ENCODE peak calls at places on chromosomes 11 and 22, in five cellular contexts. One of them, this sample, is unnamed.

GRCh38 chr22:49247194-49247924 is 580.3 kb downstream of the BRD1 start:
- DNase-seq in tibial nerve: no peak
- DNase-seq in ovary: no peak
- DNase-seq in ascending aorta: peak; percentile 16
- DNase-seq in DND-41: no peak
- DNase-seq in this sample: no peak

GRCh38 chr11:73396985-73397384 is 20.8 kb downstream of the RELT start:
- DNase-seq in ovary: peak; percentile 26
- DNase-seq in tibial nerve: no peak
- DNase-seq in ascending aorta: no peak
- DNase-seq in DND-41: no peak
- DNase-seq in this sample: peak; percentile 60

GRCh38 chr11:128472128-128473110 is 114.9 kb downstream of the ETS1 start:
- DNase-seq in tibial nerve: no peak
- DNase-seq in ascending aorta: no peak
- DNase-seq in DND-41: no peak
- DNase-seq in ovary: peak; percentile 53
- DNase-seq in this sample: no peak

GRCh38 chr22:47290706-47291430 is 528.4 kb downstream of the TBC1D22A start:
- DNase-seq in tibial nerve: no peak
- DNase-seq in DND-41: no peak
- DNase-seq in ascending aorta: peak; percentile 56
- DNase-seq in ovary: peak; percentile 21
- DNase-seq in this sample: peak; percentile 3

GRCh38 chr22:29396126-29396525 is 7.8 kb upstream of the AP1B1 start:
- DNase-seq in ovary: no peak
- DNase-seq in tibial nerve: no peak
- DNase-seq in DND-41: no peak
- DNase-seq in ascending aorta: peak; percentile 3
- DNase-seq in this sample: no peak

GRCh38 chr11:19432370-19433163 is 191.8 kb upstream of the E2F8 start:
- DNase-seq in tibial nerve: peak; percentile 25
- DNase-seq in ovary: no peak
- DNase-seq in DND-41: no peak
- DNase-seq in ascending aorta: no peak
- DNase-seq in this sample: no peak

GRCh38 chr11:45385844-45386243 is 99.7 kb upstream of the SYT13 start:
- DNase-seq in DND-41: no peak
- DNase-seq in ovary: no peak
- DNase-seq in ascending aorta: no peak
- DNase-seq in tibial nerve: no peak
- DNase-seq in this sample: no peak

GRCh38 chr11:102267602-102268001 is 49.7 kb upstream of the BIRC3 start:
- DNase-seq in ascending aorta: peak; percentile 46
- DNase-seq in ovary: no peak
- DNase-seq in DND-41: no peak
- DNase-seq in tibial nerve: no peak
- DNase-seq in this sample: no peak

GRCh38 chr11:123549901-123550619 is 104.4 kb downstream of the SCN3B start:
- DNase-seq in DND-41: no peak
- DNase-seq in ascending aorta: no peak
- DNase-seq in ovary: no peak
- DNase-seq in tibial nerve: no peak
- DNase-seq in this sample: no peak

GRCh38 chr11:88174627-88175003 is 628 bp downstream of the RAB38 start:
- DNase-seq in DND-41: no peak
- DNase-seq in ascending aorta: peak; percentile 76
- DNase-seq in ovary: peak; percentile 63
- DNase-seq in tibial nerve: peak; percentile 31
- DNase-seq in this sample: peak; percentile 17

GRCh38 chr11:38131535-38131934 is 1533.5 kb upstream of the RAG2 start:
- DNase-seq in ascending aorta: no peak
- DNase-seq in tibial nerve: no peak
- DNase-seq in ovary: no peak
- DNase-seq in DND-41: no peak
- DNase-seq in this sample: no peak

GRCh38 chr11:78833237-78833636 is 258.6 kb upstream of the NARS2 start:
- DNase-seq in ovary: no peak
- DNase-seq in ascending aorta: no peak
- DNase-seq in DND-41: no peak
- DNase-seq in tibial nerve: no peak
- DNase-seq in this sample: no peak

GRCh38 chr11:1448166-1448825 is 38.3 kb downstream of the MOB2 start:
- DNase-seq in ovary: no peak
- DNase-seq in DND-41: no peak
- DNase-seq in ascending aorta: no peak
- DNase-seq in tibial nerve: no peak
- DNase-seq in this sample: no peak

GRCh38 chr11:86743223-86744118 is 56.9 kb upstream of the PRSS23 start:
- DNase-seq in tibial nerve: peak; percentile 42
- DNase-seq in ascending aorta: peak; percentile 92
- DNase-seq in ovary: no peak
- DNase-seq in DND-41: no peak
- DNase-seq in this sample: peak; percentile 44

GRCh38 chr11:3205261-3206127 is 13.1 kb downstream of the MRGPRG start:
- DNase-seq in tibial nerve: no peak
- DNase-seq in DND-41: no peak
- DNase-seq in ovary: no peak
- DNase-seq in ascending aorta: no peak
- DNase-seq in this sample: no peak

GRCh38 chr11:75474240-75474639 is 41.2 kb upstream of the KLHL35 start:
- DNase-seq in tibial nerve: no peak
- DNase-seq in ascending aorta: no peak
- DNase-seq in DND-41: no peak
- DNase-seq in ovary: no peak
- DNase-seq in this sample: no peak

GRCh38 chr11:116563028-116563712 is 209.6 kb downstream of the BUD13 start:
- DNase-seq in DND-41: no peak
- DNase-seq in tibial nerve: no peak
- DNase-seq in ovary: no peak
- DNase-seq in ascending aorta: no peak
- DNase-seq in this sample: peak; percentile 41

GRCh38 chr11:73157141-73158010 is 15.3 kb upstream of the FCHSD2 start:
- DNase-seq in ovary: peak; percentile 66
- DNase-seq in ascending aorta: peak; percentile 92
- DNase-seq in DND-41: no peak
- DNase-seq in tibial nerve: no peak
- DNase-seq in this sample: no peak

GRCh38 chr11:95296165-95296564 is 65.2 kb upstream of the SESN3 start:
- DNase-seq in ovary: no peak
- DNase-seq in ascending aorta: no peak
- DNase-seq in tibial nerve: no peak
- DNase-seq in DND-41: no peak
- DNase-seq in this sample: no peak

GRCh38 chr22:27405672-27406388 is 395.7 kb downstream of the MN1 start:
- DNase-seq in tibial nerve: peak; percentile 44
- DNase-seq in DND-41: peak; percentile 23
- DNase-seq in ovary: peak; percentile 63
- DNase-seq in ascending aorta: peak; percentile 72
- DNase-seq in this sample: peak; percentile 23

GRCh38 chr11:36010010-36010740 is 66.3 kb downstream of the LDLRAD3 start:
- DNase-seq in ascending aorta: no peak
- DNase-seq in ovary: no peak
- DNase-seq in tibial nerve: no peak
- DNase-seq in DND-41: no peak
- DNase-seq in this sample: no peak

GRCh38 chr22:36274547-36274946 is 21.6 kb downstream of the APOL1 start:
- DNase-seq in DND-41: no peak
- DNase-seq in ovary: no peak
- DNase-seq in tibial nerve: no peak
- DNase-seq in ascending aorta: no peak
- DNase-seq in this sample: no peak

GRCh38 chr22:36281726-36282077 is 28.8 kb downstream of the APOL1 start:
- DNase-seq in ascending aorta: no peak
- DNase-seq in tibial nerve: no peak
- DNase-seq in DND-41: no peak
- DNase-seq in ovary: peak; percentile 34
- DNase-seq in this sample: no peak

GRCh38 chr22:36279219-36279666 is 26.3 kb downstream of the APOL1 start:
- DNase-seq in DND-41: no peak
- DNase-seq in tibial nerve: no peak
- DNase-seq in ascending aorta: no peak
- DNase-seq in ovary: no peak
- DNase-seq in this sample: no peak

GRCh38 chr22:36280379-36280778 is 27.4 kb downstream of the APOL1 start:
- DNase-seq in ovary: peak; percentile 34
- DNase-seq in ascending aorta: peak; percentile 69
- DNase-seq in tibial nerve: no peak
- DNase-seq in DND-41: no peak
- DNase-seq in this sample: no peak

DNA sequence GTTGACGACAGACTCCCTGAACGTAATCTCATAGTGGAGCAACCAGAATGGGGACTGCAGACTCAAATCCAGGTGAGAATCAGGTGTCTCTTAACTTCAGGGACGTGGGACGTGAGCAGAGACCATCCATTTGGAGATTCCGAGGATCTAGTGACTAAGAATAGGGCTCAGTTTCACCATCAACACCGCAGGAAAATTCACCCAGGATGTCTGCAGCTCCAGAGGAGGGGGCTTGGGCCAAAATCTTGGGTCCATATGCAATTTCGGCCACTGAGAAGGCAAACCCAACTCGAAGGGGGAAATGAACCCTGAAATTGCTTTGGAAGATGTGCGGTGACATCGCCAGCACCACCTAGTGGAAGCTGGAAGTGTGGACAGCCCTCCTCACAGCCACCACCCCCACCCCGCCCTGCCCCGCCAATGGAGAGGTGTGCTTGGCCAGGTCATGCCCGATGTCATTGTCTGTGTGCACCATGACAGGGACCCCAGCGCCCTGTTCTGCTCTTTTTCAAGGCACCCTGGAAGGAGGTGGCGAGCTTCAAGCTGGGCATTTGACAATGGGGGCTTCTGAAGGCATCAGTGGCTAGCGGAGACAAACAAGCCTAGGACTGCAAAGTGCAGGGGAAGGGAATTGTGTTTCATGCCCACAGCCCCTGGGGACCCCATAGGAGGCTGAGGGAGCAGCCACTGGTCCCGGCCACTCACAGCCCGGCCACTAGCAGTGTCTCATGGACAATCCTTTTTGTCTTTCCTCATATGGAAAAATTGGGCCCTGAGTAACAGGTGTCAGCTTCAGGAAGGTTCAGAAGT is 24.8 kb downstream of the APOL1 start:
- DNase-seq in ovary: peak; percentile 74
- DNase-seq in DND-41: peak; percentile 69
- DNase-seq in tibial nerve: no peak
- DNase-seq in ascending aorta: no peak
- DNase-seq in this sample: peak; percentile 41
- TF ChIP-seq CTCF in ovary: peak; percentile 76
- TF ChIP-seq CTCF in DND-41: peak; percentile 82
- TF ChIP-seq CTCF in tibial nerve: peak; percentile 80
- TF ChIP-seq CTCF in ascending aorta: peak; percentile 79
- TF ChIP-seq CTCF in this sample: peak; percentile 68

DNA sequence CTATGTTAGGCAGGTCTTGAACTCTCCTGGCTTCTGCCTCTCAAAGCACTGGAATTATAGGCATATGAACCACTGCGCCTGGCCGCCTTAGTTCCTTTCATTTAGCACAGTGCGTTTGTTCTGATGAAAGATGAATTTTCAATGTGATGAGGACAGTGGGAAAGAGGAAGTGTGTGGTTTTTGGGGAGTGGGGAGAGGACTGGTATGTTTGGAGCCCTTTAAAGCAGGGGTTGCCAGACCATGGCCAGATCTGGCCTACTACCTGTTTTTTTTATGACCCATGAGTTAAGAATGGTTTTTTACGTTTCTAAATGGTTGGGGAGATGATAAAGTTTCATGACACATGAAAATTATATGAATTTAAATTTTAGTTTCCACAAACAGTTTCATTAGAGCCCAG is 12.5 kb downstream of the ATXN10 start:
- DNase-seq in ovary: no peak
- DNase-seq in tibial nerve: no peak
- DNase-seq in DND-41: no peak
- DNase-seq in ascending aorta: no peak
- DNase-seq in this sample: no peak
- H3K4me1 ChIP-seq in ovary: peaks cover 17% of the 10 kb centered on the region
- H3K4me1 ChIP-seq in tibial nerve: peaks cover 77% of the 10 kb centered on the region
- H3K4me1 ChIP-seq in DND-41: peaks cover 10% of the 10 kb centered on the region
- H3K4me1 ChIP-seq in ascending aorta: peaks cover 47% of the 10 kb centered on the region
- H3K4me1 ChIP-seq in this sample: peaks cover 46% of the 10 kb centered on the region

DNA sequence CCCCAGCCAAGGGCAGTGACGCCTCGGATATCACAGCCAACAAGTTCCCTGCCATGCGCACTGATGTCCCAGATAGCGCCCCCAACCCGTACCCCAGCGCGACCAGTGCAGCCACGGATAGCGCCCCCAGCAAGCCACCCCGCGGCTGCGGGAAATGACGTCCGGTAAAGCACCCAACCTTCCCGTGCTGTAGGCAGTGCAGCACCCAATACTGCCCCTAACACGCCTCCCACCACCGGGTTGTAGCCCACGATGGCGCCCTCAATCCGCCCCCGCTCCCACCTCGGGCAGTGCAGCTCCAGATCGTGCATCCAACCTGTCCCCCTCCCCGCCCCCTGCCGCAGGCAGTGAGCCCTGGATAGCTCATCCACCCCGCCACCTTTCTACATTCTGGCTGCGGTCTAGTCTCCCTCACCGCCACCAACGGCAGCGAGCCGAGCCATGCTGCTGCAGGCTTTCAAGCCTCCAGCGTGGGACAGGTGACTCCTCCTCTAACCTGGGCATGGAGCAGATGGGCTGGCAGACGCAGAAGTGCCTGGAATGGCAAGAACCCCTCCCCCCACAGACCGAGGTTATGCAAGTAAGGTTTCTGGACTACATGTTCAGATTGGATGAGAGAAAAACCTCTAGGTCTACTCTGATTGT is 540 bp downstream of the RFPL2 start:
- DNase-seq in DND-41: no peak
- DNase-seq in ovary: no peak
- DNase-seq in ascending aorta: no peak
- DNase-seq in tibial nerve: no peak
- DNase-seq in this sample: no peak
- TF ChIP-seq CTCF in DND-41: no peak
- TF ChIP-seq CTCF in ovary: no peak
- TF ChIP-seq CTCF in ascending aorta: no peak
- TF ChIP-seq CTCF in tibial nerve: no peak
- TF ChIP-seq CTCF in this sample: no peak

DNA sequence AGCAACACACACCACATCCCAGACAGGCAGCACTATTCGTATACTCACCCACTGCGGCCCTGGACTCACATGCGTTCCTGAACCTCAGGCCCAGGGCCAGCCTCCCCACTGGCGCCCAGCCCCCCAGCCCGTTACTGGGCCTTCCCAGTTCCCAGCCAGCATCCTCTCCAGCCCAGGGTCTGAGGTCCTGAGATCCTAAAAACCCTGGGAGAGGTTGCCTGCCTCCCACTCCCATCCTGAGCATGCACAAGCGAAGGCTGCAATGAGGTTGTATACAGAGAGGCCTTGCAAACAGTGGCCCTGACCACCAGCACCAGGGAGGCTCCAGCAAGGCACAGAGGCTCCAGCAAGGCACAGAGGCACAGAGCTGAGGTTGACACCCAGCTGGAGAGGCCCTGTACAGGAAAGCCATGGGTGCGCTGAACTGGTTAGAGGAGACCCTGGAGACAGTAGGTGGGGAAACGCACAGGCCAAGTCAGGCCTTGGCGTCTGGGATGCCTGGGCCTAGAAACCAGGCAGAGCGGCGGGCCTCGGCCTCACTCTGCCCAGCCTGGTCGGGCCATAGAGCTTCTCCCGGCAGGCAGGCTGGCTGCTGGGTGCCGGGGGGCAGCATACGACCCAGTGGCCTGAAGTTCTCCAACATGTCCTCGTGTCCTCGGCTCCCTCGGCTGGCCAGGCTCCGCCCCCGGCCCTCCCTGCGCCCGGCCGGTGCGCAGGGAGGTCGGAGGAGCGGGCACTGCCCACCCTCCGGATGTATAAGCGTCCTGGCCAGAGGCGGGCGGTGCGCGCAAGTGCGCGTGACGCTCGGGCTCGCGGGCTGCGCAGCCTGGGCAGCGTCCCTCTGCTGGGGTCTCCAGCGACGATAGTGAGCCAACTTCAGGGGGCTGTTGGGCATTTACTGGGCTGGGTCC is 2.3 kb upstream of the TBX1 start:
- DNase-seq in ascending aorta: no peak
- DNase-seq in tibial nerve: no peak
- DNase-seq in DND-41: no peak
- DNase-seq in ovary: no peak
- DNase-seq in this sample: no peak
- H3K4me1 ChIP-seq in ascending aorta: peaks cover 12% of the 10 kb centered on the region
- H3K4me1 ChIP-seq in tibial nerve: peaks cover 57% of the 10 kb centered on the region
- H3K4me1 ChIP-seq in DND-41: no peaks in the 10 kb centered on the region
- H3K4me1 ChIP-seq in ovary: no peaks in the 10 kb centered on the region
- H3K4me1 ChIP-seq in this sample: peaks cover 4% of the 10 kb centered on the region

This sample was measured in gastrocnemius medialis.